ENCODE peak calls at places on chromosomes 5 and 9, in eight cellular contexts. Q is ovary; Z is cardiac fibroblast; R is NCI-H748 treated with DMSO at 0.1 percent for 48 hours; H is stimulated activated CD8-positive, alpha-beta memory T cell treated with anti-CD3 and anti-CD28 coated beads, Interleukin-4, amount 100 ng/mL, for 1 hour; T is NCI-H460; O is NB4; B is SK-N-SH. I is an unnamed sample.

GRCh38 chr9:113622600-113623400 is 159.3 kb downstream of the RGS3 start:
- DNase-seq in T (no peak), Q (no peak), R (no peak), Z (peak; percentile 91), H (no peak), O (peak; percentile 48), B (no peak), I (peak; percentile 76)

GRCh38 chr5:21919417-21920022 is 933.6 kb downstream of the CDH12 start:
- DNase-seq in H (no peak), Q (no peak), Z (peak; percentile 63), O (peak; percentile 57), R (peak; percentile 77), T (peak; percentile 40), B (peak; percentile 30), I (peak; percentile 40)

GRCh38 chr5:66197764-66198405 is 53.8 kb downstream of the SREK1 start:
- DNase-seq in Z (no peak), R (no peak), B (no peak), H (no peak), O (peak; percentile 36), Q (no peak), T (no peak), I (no peak)

GRCh38 chr9:121299467-121300282 is 31.7 kb downstream of the GSN start:
- DNase-seq in B (peak; percentile 85), T (no peak), Z (peak; percentile 35), R (no peak), Q (peak; percentile 64), H (no peak), O (no peak), I (peak; percentile 56)

GRCh38 chr9:108655818-108656217 is 200.0 kb downstream of the ACTL7B start:
- DNase-seq in Q (no peak), R (no peak), B (no peak), O (no peak), T (no peak), Z (no peak), H (no peak), I (no peak)

GRCh38 chr5:178136990-178137389 is 6.2 kb downstream of the RMND5B start:
- DNase-seq in H (no peak), O (no peak), Z (no peak), R (no peak), T (no peak), Q (no peak), B (no peak), I (no peak)

GRCh38 chr9:35756743-35757526 is 2.9 kb upstream of the MSMP start:
- DNase-seq in Z (no peak), H (peak; percentile 58), Q (peak; percentile 75), R (peak; percentile 29), B (peak; percentile 88), T (no peak), O (peak; percentile 76), I (peak; percentile 78)

GRCh38 chr9:129069128-129069824 is 11.6 kb upstream of the DOLPP1 start:
- DNase-seq in H (peak; percentile 24), Q (no peak), T (no peak), Z (no peak), R (no peak), O (peak; percentile 98), B (peak; percentile 72), I (peak; percentile 57)

GRCh38 chr5:141651728-141652105 is 499 bp upstream of the FCHSD1 start:
- DNase-seq in T (no peak), H (no peak), B (peak; percentile 50), Q (no peak), Z (no peak), R (no peak), O (no peak), I (no peak)

GRCh38 chr9:34454571-34455065 is 3.8 kb downstream of the FAM219A start:
- DNase-seq in R (no peak), B (peak; percentile 34), T (no peak), O (peak; percentile 83), Z (peak; percentile 86), H (no peak), Q (no peak), I (no peak)

I was measured in GM10248.